ENCODE peak calls at places on chromosomes 6 and 20, in seven cellular contexts. A is stimulated activated naive B cell treated with anti-CD40 and anti-IgM and Interleukin-4, amounts not matched to agents 10 μg/mL and 1 μg/mL and 100 μg/mL, for 72 hours; L is HS-5; W is stimulated activated CD4-positive, alpha-beta T cell treated with anti-CD3 and anti-CD28 coated beads, Interleukin-15, amount 100 ng/mL, for 1 hour; C is A172; E is AG08396; P is activated CD4-positive, alpha-beta T cell treated with anti-CD3 and anti-CD28 coated beads, Interleukin-2, amount 10 ng/mL, durations not matched to agents 7 days and 5 days. Q is an unnamed sample.

GRCh38 chr20:63894358-63895201 is at the start of gene DNAJC5:
- DNase-seq in A (peak), L (peak), W (peak), C (peak), E (peak), P (peak), Q (peak)

GRCh38 chr20:46099491-46100287 is 9.9 kb upstream of the NCOA5 start:
- DNase-seq in A (peak), L (no peak), W (no peak), C (no peak), E (no peak), P (no peak), Q (no peak)

GRCh38 chr20:23350855-23351838 is 556 bp downstream of the NXT1 start:
- DNase-seq in A (peak), L (no peak), W (no peak), C (peak), E (peak), P (peak), Q (no peak)

GRCh38 chr6:1313755-1314503 is 2.0 kb downstream of the FOXQ1 start:
- DNase-seq in A (no peak), L (no peak), W (no peak), C (no peak), E (peak), P (no peak), Q (no peak)

GRCh38 chr6:139939189-139939979 is 564.9 kb upstream of the CITED2 start:
- DNase-seq in A (no peak), L (no peak), W (no peak), C (no peak), E (no peak), P (no peak), Q (no peak)

GRCh38 chr6:108588586-108588985 is 27.9 kb downstream of the FOXO3 start:
- DNase-seq in A (no peak), L (no peak), W (no peak), C (peak), E (peak), P (no peak), Q (no peak)

GRCh38 chr6:142478117-142478516 is 176.3 kb downstream of the ADGRG6 start:
- DNase-seq in A (peak), L (peak), W (no peak), C (peak), E (peak), P (no peak), Q (no peak)

GRCh38 chr6:111798281-111798725 is 74.9 kb downstream of the FYN start:
- DNase-seq in A (no peak), L (no peak), W (no peak), C (no peak), E (no peak), P (no peak), Q (no peak)

GRCh38 chr6:57021086-57021720 is 25.3 kb upstream of the KIAA1586 start:
- DNase-seq in A (no peak), L (peak), W (no peak), C (peak), E (peak), P (no peak), Q (peak)

GRCh38 chr20:58077282-58077681 is 151.2 kb downstream of the ANKRD60 start:
- DNase-seq in A (no peak), L (no peak), W (no peak), C (no peak), E (no peak), P (no peak), Q (no peak)

GRCh38 chr20:48298851-48299484 is 513.7 kb upstream of the SULF2 start:
- DNase-seq in A (no peak), L (peak), W (no peak), C (peak), E (peak), P (no peak), Q (peak)

GRCh38 chr6:5302995-5303622 is 41.8 kb downstream of the FARS2 start:
- DNase-seq in A (peak), L (no peak), W (peak), C (no peak), E (no peak), P (peak), Q (no peak)